ENCODE peak calls at places on chromosomes 2 and 18, in eight cellular contexts. One of them, this sample, is unnamed.
A peak's percentile ranks its signal among the peaks of the same experiment; 100 is the strongest.

GRCh38 chr2:170523506-170523905 is 191.6 kb upstream of the SP5 start:
- DNase-seq in astrocyte of the cerebellum: no peak
- DNase-seq in coronary artery: no peak
- DNase-seq in kidney epithelial cell: no peak
- DNase-seq in CD4-positive, alpha-beta T cell: no peak
- DNase-seq in psoas muscle: no peak
- DNase-seq in epithelial cell of esophagus: no peak
- DNase-seq in choroid plexus epithelial cell: no peak
- DNase-seq in this sample: no peak

GRCh38 chr2:205556841-205557539 is 125.3 kb upstream of the NRP2 start:
- DNase-seq in coronary artery: no peak
- DNase-seq in CD4-positive, alpha-beta T cell: no peak
- DNase-seq in kidney epithelial cell: no peak
- DNase-seq in psoas muscle: no peak
- DNase-seq in astrocyte of the cerebellum: no peak
- DNase-seq in choroid plexus epithelial cell: no peak
- DNase-seq in epithelial cell of esophagus: no peak
- DNase-seq in this sample: no peak

GRCh38 chr2:7430869-7431641 is 513.8 kb downstream of the RNF144A start:
- DNase-seq in psoas muscle: peak; percentile 47
- DNase-seq in coronary artery: no peak
- DNase-seq in choroid plexus epithelial cell: no peak
- DNase-seq in kidney epithelial cell: no peak
- DNase-seq in CD4-positive, alpha-beta T cell: peak; percentile 29
- DNase-seq in astrocyte of the cerebellum: no peak
- DNase-seq in epithelial cell of esophagus: peak; percentile 2
- DNase-seq in this sample: peak; percentile 44

GRCh38 chr18:51908598-51908944 is 431.4 kb upstream of the DCC start:
- DNase-seq in astrocyte of the cerebellum: no peak
- DNase-seq in psoas muscle: no peak
- DNase-seq in epithelial cell of esophagus: no peak
- DNase-seq in kidney epithelial cell: no peak
- DNase-seq in coronary artery: no peak
- DNase-seq in CD4-positive, alpha-beta T cell: no peak
- DNase-seq in choroid plexus epithelial cell: no peak
- DNase-seq in this sample: no peak

GRCh38 chr2:50831666-50832065 is 200.3 kb downstream of the NRXN1 start:
- DNase-seq in coronary artery: no peak
- DNase-seq in choroid plexus epithelial cell: no peak
- DNase-seq in astrocyte of the cerebellum: no peak
- DNase-seq in CD4-positive, alpha-beta T cell: no peak
- DNase-seq in psoas muscle: no peak
- DNase-seq in epithelial cell of esophagus: no peak
- DNase-seq in kidney epithelial cell: no peak
- DNase-seq in this sample: no peak

GRCh38 chr18:36352384-36352783 is 54.9 kb downstream of the FHOD3 start:
- DNase-seq in epithelial cell of esophagus: peak; percentile 87
- DNase-seq in choroid plexus epithelial cell: peak; percentile 81
- DNase-seq in kidney epithelial cell: peak; percentile 88
- DNase-seq in psoas muscle: no peak
- DNase-seq in astrocyte of the cerebellum: peak; percentile 87
- DNase-seq in coronary artery: peak; percentile 40
- DNase-seq in CD4-positive, alpha-beta T cell: no peak
- DNase-seq in this sample: no peak

GRCh38 chr2:210421916-210422315 is 54.6 kb downstream of the LANCL1 start:
- DNase-seq in astrocyte of the cerebellum: peak; percentile 79
- DNase-seq in choroid plexus epithelial cell: peak; percentile 98
- DNase-seq in coronary artery: no peak
- DNase-seq in kidney epithelial cell: peak; percentile 72
- DNase-seq in psoas muscle: no peak
- DNase-seq in CD4-positive, alpha-beta T cell: no peak
- DNase-seq in epithelial cell of esophagus: peak; percentile 29
- DNase-seq in this sample: no peak

GRCh38 chr18:63505566-63506335 is 29.0 kb downstream of the SERPINB5 start:
- DNase-seq in psoas muscle: no peak
- DNase-seq in CD4-positive, alpha-beta T cell: no peak
- DNase-seq in kidney epithelial cell: no peak
- DNase-seq in coronary artery: no peak
- DNase-seq in choroid plexus epithelial cell: peak; percentile 30
- DNase-seq in epithelial cell of esophagus: peak; percentile 72
- DNase-seq in astrocyte of the cerebellum: no peak
- DNase-seq in this sample: no peak

GRCh38 chr18:79606621-79607331 is 72.8 kb upstream of the CTDP1 start:
- DNase-seq in epithelial cell of esophagus: no peak
- DNase-seq in CD4-positive, alpha-beta T cell: no peak
- DNase-seq in choroid plexus epithelial cell: no peak
- DNase-seq in astrocyte of the cerebellum: no peak
- DNase-seq in kidney epithelial cell: no peak
- DNase-seq in psoas muscle: no peak
- DNase-seq in coronary artery: peak; percentile 60
- DNase-seq in this sample: no peak

GRCh38 chr2:8216397-8216796 is 465.5 kb upstream of the ID2 start:
- DNase-seq in CD4-positive, alpha-beta T cell: no peak
- DNase-seq in kidney epithelial cell: no peak
- DNase-seq in astrocyte of the cerebellum: no peak
- DNase-seq in coronary artery: no peak
- DNase-seq in choroid plexus epithelial cell: no peak
- DNase-seq in psoas muscle: no peak
- DNase-seq in epithelial cell of esophagus: no peak
- DNase-seq in this sample: no peak

GRCh38 chr2:174634130-174635014 is 36.8 kb upstream of the WIPF1 start:
- DNase-seq in psoas muscle: no peak
- DNase-seq in kidney epithelial cell: no peak
- DNase-seq in coronary artery: no peak
- DNase-seq in astrocyte of the cerebellum: no peak
- DNase-seq in epithelial cell of esophagus: no peak
- DNase-seq in CD4-positive, alpha-beta T cell: peak; percentile 29
- DNase-seq in choroid plexus epithelial cell: peak; percentile 42
- DNase-seq in this sample: peak; percentile 39

GRCh38 chr18:1805526-1805925 is 765.8 kb downstream of the METTL4 start:
- DNase-seq in epithelial cell of esophagus: peak; percentile 42
- DNase-seq in astrocyte of the cerebellum: no peak
- DNase-seq in kidney epithelial cell: no peak
- DNase-seq in coronary artery: no peak
- DNase-seq in CD4-positive, alpha-beta T cell: no peak
- DNase-seq in psoas muscle: no peak
- DNase-seq in choroid plexus epithelial cell: no peak
- DNase-seq in this sample: no peak

GRCh38 chr18:22705328-22705727 is 227.8 kb upstream of the RBBP8 start:
- DNase-seq in astrocyte of the cerebellum: peak; percentile 35
- DNase-seq in CD4-positive, alpha-beta T cell: no peak
- DNase-seq in coronary artery: no peak
- DNase-seq in epithelial cell of esophagus: peak; percentile 90
- DNase-seq in kidney epithelial cell: no peak
- DNase-seq in choroid plexus epithelial cell: peak; percentile 94
- DNase-seq in psoas muscle: no peak
- DNase-seq in this sample: no peak

GRCh38 chr2:41940715-41941114 is 107.1 kb upstream of the PKDCC start:
- DNase-seq in coronary artery: no peak
- DNase-seq in psoas muscle: no peak
- DNase-seq in astrocyte of the cerebellum: no peak
- DNase-seq in epithelial cell of esophagus: no peak
- DNase-seq in choroid plexus epithelial cell: peak; percentile 64
- DNase-seq in CD4-positive, alpha-beta T cell: no peak
- DNase-seq in kidney epithelial cell: no peak
- DNase-seq in this sample: no peak

DNA sequence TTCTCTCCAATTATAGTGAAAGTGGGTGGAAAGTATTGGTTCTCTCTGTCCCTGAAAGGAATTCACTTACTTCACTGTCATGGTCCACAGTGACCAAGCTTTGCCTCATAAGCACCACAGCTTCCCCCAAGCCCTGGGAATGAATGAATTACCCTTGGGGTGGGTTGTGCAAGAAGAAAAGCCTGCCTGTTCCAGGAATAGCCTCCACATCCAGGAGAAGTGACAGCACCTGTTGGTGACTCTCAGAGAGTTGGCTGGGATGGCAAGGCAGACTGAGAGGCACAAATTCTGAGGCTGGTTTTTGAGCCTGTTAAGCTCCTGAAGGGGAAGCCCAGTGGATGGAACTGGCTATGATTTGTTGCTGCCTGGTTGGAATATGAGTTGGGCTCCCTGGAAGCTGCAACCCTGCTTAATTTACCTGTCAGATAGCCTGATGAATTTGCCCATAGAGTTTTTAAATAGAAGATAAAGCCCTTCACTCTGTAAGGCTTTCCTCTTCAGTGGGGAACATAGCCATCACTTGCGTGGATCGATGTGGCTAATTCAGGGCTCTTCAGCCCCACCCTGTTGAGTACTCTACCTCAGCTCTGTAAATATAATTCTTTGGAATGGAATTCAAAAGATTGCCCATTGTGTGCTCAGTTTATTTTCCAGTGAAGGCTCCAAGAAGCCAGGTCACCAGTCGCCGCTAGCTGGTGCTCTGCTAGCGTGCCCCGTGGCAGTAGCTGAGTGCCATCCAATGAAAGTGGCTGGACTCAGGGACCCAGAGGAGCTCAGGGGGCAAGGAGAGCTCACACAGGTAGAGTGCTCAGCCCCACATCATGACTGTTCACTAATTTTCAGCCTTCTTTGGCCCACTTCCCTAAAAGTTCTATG is 479.3 kb downstream of the IRS1 start:
- DNase-seq in epithelial cell of esophagus: no peak
- DNase-seq in astrocyte of the cerebellum: no peak
- DNase-seq in kidney epithelial cell: no peak
- DNase-seq in psoas muscle: peak; percentile 27
- DNase-seq in CD4-positive, alpha-beta T cell: no peak
- DNase-seq in coronary artery: no peak
- DNase-seq in choroid plexus epithelial cell: no peak
- DNase-seq in this sample: no peak
- TF ChIP-seq CTCF in epithelial cell of esophagus: peak; percentile 3
- TF ChIP-seq CTCF in astrocyte of the cerebellum: no peak
- TF ChIP-seq CTCF in kidney epithelial cell: no peak
- TF ChIP-seq CTCF in psoas muscle: peak; percentile 54
- TF ChIP-seq CTCF in CD4-positive, alpha-beta T cell: no peak
- TF ChIP-seq CTCF in coronary artery: no peak
- TF ChIP-seq CTCF in choroid plexus epithelial cell: no peak
- TF ChIP-seq CTCF in this sample: no peak

DNA sequence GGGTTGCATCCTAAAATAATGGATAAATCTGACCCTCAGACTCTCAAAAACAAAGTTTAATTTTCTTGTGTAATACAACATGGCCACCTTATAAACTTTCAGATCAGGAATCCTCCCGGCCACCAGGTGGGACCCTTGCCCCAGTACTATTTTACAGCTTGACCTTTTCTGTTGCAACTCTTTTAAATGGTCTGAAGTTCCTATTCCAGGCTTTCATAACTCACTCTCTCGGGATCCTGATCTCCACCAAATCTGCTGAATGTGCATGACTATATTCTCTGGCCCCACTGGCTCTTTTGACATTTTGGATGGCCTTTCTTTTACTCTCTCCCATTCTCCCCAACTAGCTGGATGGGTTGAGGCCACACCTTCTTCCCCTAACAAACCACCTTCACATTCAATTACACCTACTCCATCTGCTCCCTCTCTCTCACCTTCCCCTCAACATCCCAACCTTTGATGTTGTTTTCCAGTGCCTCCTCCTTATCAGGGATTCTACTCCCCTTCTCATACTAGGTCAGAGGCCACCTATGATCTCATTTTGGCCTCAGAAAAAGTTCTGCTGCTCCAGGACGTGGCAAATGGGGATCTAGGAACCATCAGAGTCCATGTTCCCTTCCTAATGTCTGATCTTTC is 70.8 kb downstream of the SESTD1 start:
- DNase-seq in astrocyte of the cerebellum: no peak
- DNase-seq in psoas muscle: no peak
- DNase-seq in CD4-positive, alpha-beta T cell: no peak
- DNase-seq in coronary artery: no peak
- DNase-seq in choroid plexus epithelial cell: no peak
- DNase-seq in kidney epithelial cell: no peak
- DNase-seq in epithelial cell of esophagus: no peak
- DNase-seq in this sample: no peak
- TF ChIP-seq CTCF in astrocyte of the cerebellum: no peak
- TF ChIP-seq CTCF in psoas muscle: no peak
- TF ChIP-seq CTCF in CD4-positive, alpha-beta T cell: no peak
- TF ChIP-seq CTCF in coronary artery: no peak
- TF ChIP-seq CTCF in choroid plexus epithelial cell: no peak
- TF ChIP-seq CTCF in kidney epithelial cell: no peak
- TF ChIP-seq CTCF in epithelial cell of esophagus: no peak
- TF ChIP-seq CTCF in this sample: no peak

GRCh38 chr18:75727479-75727878 is 300.0 kb upstream of the SMIM21 start:
- DNase-seq in kidney epithelial cell: no peak
- DNase-seq in psoas muscle: peak; percentile 19
- DNase-seq in epithelial cell of esophagus: peak; percentile 2
- DNase-seq in choroid plexus epithelial cell: peak; percentile 33
- DNase-seq in coronary artery: no peak
- DNase-seq in astrocyte of the cerebellum: peak; percentile 3
- DNase-seq in CD4-positive, alpha-beta T cell: no peak
- DNase-seq in this sample: no peak
- TF ChIP-seq CTCF in kidney epithelial cell: peak; percentile 45
- TF ChIP-seq CTCF in psoas muscle: peak; percentile 10
- TF ChIP-seq CTCF in epithelial cell of esophagus: no peak
- TF ChIP-seq CTCF in choroid plexus epithelial cell: peak; percentile 60
- TF ChIP-seq CTCF in coronary artery: no peak
- TF ChIP-seq CTCF in astrocyte of the cerebellum: peak; percentile 56
- TF ChIP-seq CTCF in CD4-positive, alpha-beta T cell: no peak
- TF ChIP-seq CTCF in this sample: no peak

GRCh38 chr2:189631849-189632248 is 29.4 kb upstream of the ASNSD1 start:
- DNase-seq in kidney epithelial cell: no peak
- DNase-seq in astrocyte of the cerebellum: no peak
- DNase-seq in choroid plexus epithelial cell: no peak
- DNase-seq in coronary artery: no peak
- DNase-seq in psoas muscle: no peak
- DNase-seq in CD4-positive, alpha-beta T cell: no peak
- DNase-seq in epithelial cell of esophagus: no peak
- DNase-seq in this sample: no peak

GRCh38 chr2:189629553-189630453 is 31.5 kb upstream of the ASNSD1 start:
- DNase-seq in epithelial cell of esophagus: no peak
- DNase-seq in psoas muscle: no peak
- DNase-seq in CD4-positive, alpha-beta T cell: no peak
- DNase-seq in coronary artery: no peak
- DNase-seq in astrocyte of the cerebellum: no peak
- DNase-seq in kidney epithelial cell: no peak
- DNase-seq in choroid plexus epithelial cell: peak; percentile 86
- DNase-seq in this sample: no peak

GRCh38 chr2:189628817-189629552 is 32.3 kb upstream of the ASNSD1 start:
- DNase-seq in epithelial cell of esophagus: peak; percentile 64
- DNase-seq in CD4-positive, alpha-beta T cell: no peak
- DNase-seq in kidney epithelial cell: no peak
- DNase-seq in choroid plexus epithelial cell: peak; percentile 71
- DNase-seq in astrocyte of the cerebellum: no peak
- DNase-seq in psoas muscle: no peak
- DNase-seq in coronary artery: no peak
- DNase-seq in this sample: no peak

GRCh38 chr2:189635353-189635752 is 25.9 kb upstream of the ASNSD1 start:
- DNase-seq in CD4-positive, alpha-beta T cell: no peak
- DNase-seq in coronary artery: no peak
- DNase-seq in astrocyte of the cerebellum: no peak
- DNase-seq in epithelial cell of esophagus: no peak
- DNase-seq in choroid plexus epithelial cell: no peak
- DNase-seq in kidney epithelial cell: no peak
- DNase-seq in psoas muscle: no peak
- DNase-seq in this sample: no peak

DNA sequence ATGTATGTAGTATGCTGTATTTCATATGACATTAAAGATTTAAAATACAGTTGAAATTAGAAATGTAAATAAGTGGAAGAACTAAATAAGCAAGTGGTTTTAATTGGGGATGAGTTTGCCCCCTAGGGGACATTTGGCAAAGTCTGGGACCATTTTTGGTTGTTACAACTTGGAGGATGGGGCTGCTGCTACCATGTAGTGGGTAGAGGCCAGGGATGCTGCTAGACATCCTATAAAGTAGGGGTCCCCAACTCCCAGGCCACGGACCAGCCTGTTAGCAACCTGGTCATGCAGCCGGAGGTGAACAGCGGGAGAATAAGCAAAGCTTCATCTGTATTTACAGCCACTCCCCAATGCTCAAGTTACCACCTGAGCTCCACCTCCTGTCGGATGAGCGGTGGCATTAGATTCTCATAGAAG is 27.9 kb upstream of the ASNSD1 start:
- DNase-seq in epithelial cell of esophagus: peak; percentile 34
- DNase-seq in psoas muscle: no peak
- DNase-seq in astrocyte of the cerebellum: no peak
- DNase-seq in CD4-positive, alpha-beta T cell: no peak
- DNase-seq in kidney epithelial cell: no peak
- DNase-seq in coronary artery: no peak
- DNase-seq in choroid plexus epithelial cell: peak; percentile 64
- DNase-seq in this sample: no peak
- TF ChIP-seq CTCF in epithelial cell of esophagus: peak; percentile 41
- TF ChIP-seq CTCF in psoas muscle: peak; percentile 48
- TF ChIP-seq CTCF in astrocyte of the cerebellum: peak; percentile 34
- TF ChIP-seq CTCF in CD4-positive, alpha-beta T cell: peak; percentile 54
- TF ChIP-seq CTCF in kidney epithelial cell: peak; percentile 27
- TF ChIP-seq CTCF in coronary artery: no peak
- TF ChIP-seq CTCF in choroid plexus epithelial cell: peak; percentile 68
- TF ChIP-seq CTCF in this sample: no peak